ENCODE peak calls at places on chromosomes 12 and 14, in six cellular contexts. One of them, this sample, is unnamed.
A peak's percentile ranks its signal among the peaks of the same experiment; 100 is the strongest.

GRCh38 chr14:24095196-24096068 is 1.3 kb downstream of the PCK2 start:
- DNase-seq in stomach: no peak
- DNase-seq in prostate gland: no peak
- DNase-seq in HCT116: no peak
- DNase-seq in Panc1: no peak
- DNase-seq in transverse colon: peak; percentile 92
- DNase-seq in this sample: peak; percentile 92

GRCh38 chr14:22981090-22982012 is 1.0 kb downstream of the AJUBA start:
- DNase-seq in stomach: no peak
- DNase-seq in transverse colon: no peak
- DNase-seq in prostate gland: no peak
- DNase-seq in HCT116: no peak
- DNase-seq in Panc1: no peak
- DNase-seq in this sample: peak; percentile 80

GRCh38 chr14:96267336-96267735 is 11.3 kb downstream of the BDKRB1 start:
- DNase-seq in stomach: no peak
- DNase-seq in transverse colon: no peak
- DNase-seq in prostate gland: peak; percentile 14
- DNase-seq in HCT116: no peak
- DNase-seq in Panc1: no peak
- DNase-seq in this sample: no peak

GRCh38 chr14:73786942-73787759 is 64.5 kb upstream of the PTGR2 start:
- DNase-seq in stomach: peak; percentile 75
- DNase-seq in prostate gland: peak; percentile 46
- DNase-seq in HCT116: no peak
- DNase-seq in Panc1: no peak
- DNase-seq in transverse colon: peak; percentile 76
- DNase-seq in this sample: peak; percentile 95

GRCh38 chr12:62730649-62731377 is 204.1 kb downstream of the PPM1H start:
- DNase-seq in HCT116: no peak
- DNase-seq in prostate gland: no peak
- DNase-seq in Panc1: no peak
- DNase-seq in transverse colon: no peak
- DNase-seq in stomach: no peak
- DNase-seq in this sample: no peak

GRCh38 chr12:49331360-49332222 is 5.4 kb downstream of the C1QL4 start:
- DNase-seq in Panc1: no peak
- DNase-seq in transverse colon: peak; percentile 72
- DNase-seq in HCT116: peak; percentile 43
- DNase-seq in prostate gland: peak; percentile 87
- DNase-seq in stomach: peak; percentile 73
- DNase-seq in this sample: no peak

GRCh38 chr12:76957306-76957705 is 78.5 kb upstream of the CSRP2 start:
- DNase-seq in stomach: no peak
- DNase-seq in Panc1: no peak
- DNase-seq in prostate gland: no peak
- DNase-seq in HCT116: no peak
- DNase-seq in transverse colon: no peak
- DNase-seq in this sample: no peak

GRCh38 chr12:47222960-47223847 is 143.4 kb upstream of the AMIGO2 start:
- DNase-seq in HCT116: no peak
- DNase-seq in transverse colon: no peak
- DNase-seq in Panc1: no peak
- DNase-seq in stomach: no peak
- DNase-seq in prostate gland: no peak
- DNase-seq in this sample: no peak

GRCh38 chr12:102824218-102824835 is 92.7 kb downstream of the PAH start:
- DNase-seq in HCT116: no peak
- DNase-seq in prostate gland: no peak
- DNase-seq in stomach: no peak
- DNase-seq in transverse colon: no peak
- DNase-seq in Panc1: no peak
- DNase-seq in this sample: peak; percentile 73

GRCh38 chr12:108622425-108622824 is 11.3 kb downstream of the SELPLG start:
- DNase-seq in prostate gland: no peak
- DNase-seq in HCT116: no peak
- DNase-seq in Panc1: no peak
- DNase-seq in stomach: no peak
- DNase-seq in transverse colon: no peak
- DNase-seq in this sample: no peak

GRCh38 chr14:91419044-91419397 is 1.4 kb upstream of the CCDC88C start:
- DNase-seq in HCT116: no peak
- DNase-seq in transverse colon: no peak
- DNase-seq in prostate gland: no peak
- DNase-seq in stomach: peak; percentile 24
- DNase-seq in Panc1: no peak
- DNase-seq in this sample: no peak

GRCh38 chr12:12835378-12836145 is 22.4 kb downstream of the DDX47 start:
- DNase-seq in HCT116: peak; percentile 83
- DNase-seq in stomach: no peak
- DNase-seq in prostate gland: peak; percentile 9
- DNase-seq in transverse colon: no peak
- DNase-seq in Panc1: no peak
- DNase-seq in this sample: no peak

GRCh38 chr12:25023808-25024207 is 74.9 kb upstream of the BCAT1 start:
- DNase-seq in prostate gland: no peak
- DNase-seq in Panc1: no peak
- DNase-seq in HCT116: no peak
- DNase-seq in transverse colon: no peak
- DNase-seq in stomach: no peak
- DNase-seq in this sample: no peak

GRCh38 chr12:86230516-86231146 is 25.6 kb downstream of the MGAT4C start:
- DNase-seq in Panc1: peak; percentile 10
- DNase-seq in transverse colon: no peak
- DNase-seq in HCT116: no peak
- DNase-seq in stomach: no peak
- DNase-seq in prostate gland: no peak
- DNase-seq in this sample: no peak

GRCh38 chr12:1830981-1831930 is 10.9 kb downstream of the LRTM2 start:
- DNase-seq in Panc1: no peak
- DNase-seq in transverse colon: peak; percentile 43
- DNase-seq in stomach: peak; percentile 93
- DNase-seq in prostate gland: peak; percentile 90
- DNase-seq in HCT116: no peak
- DNase-seq in this sample: peak; percentile 74

GRCh38 chr12:25436206-25436912 is 116.7 kb downstream of the LMNTD1 start:
- DNase-seq in stomach: no peak
- DNase-seq in transverse colon: no peak
- DNase-seq in HCT116: peak; percentile 70
- DNase-seq in prostate gland: peak; percentile 22
- DNase-seq in Panc1: peak; percentile 82
- DNase-seq in this sample: no peak

GRCh38 chr12:109648446-109648980 is 65.1 kb upstream of the FAM222A start:
- DNase-seq in stomach: no peak
- DNase-seq in prostate gland: no peak
- DNase-seq in transverse colon: no peak
- DNase-seq in Panc1: no peak
- DNase-seq in HCT116: no peak
- DNase-seq in this sample: peak; percentile 53

GRCh38 chr12:33192226-33192625 is 247.4 kb downstream of the SYT10 start:
- DNase-seq in stomach: no peak
- DNase-seq in HCT116: no peak
- DNase-seq in transverse colon: no peak
- DNase-seq in Panc1: no peak
- DNase-seq in prostate gland: no peak
- DNase-seq in this sample: no peak

GRCh38 chr14:99910337-99911268 is 117.4 kb downstream of the EML1 start:
- DNase-seq in transverse colon: no peak
- DNase-seq in Panc1: peak; percentile 65
- DNase-seq in stomach: no peak
- DNase-seq in prostate gland: no peak
- DNase-seq in HCT116: no peak
- DNase-seq in this sample: no peak

GRCh38 chr12:6540181-6540877 is 6.0 kb downstream of the GAPDH start:
- DNase-seq in Panc1: no peak
- DNase-seq in transverse colon: peak; percentile 96
- DNase-seq in stomach: peak; percentile 78
- DNase-seq in prostate gland: peak; percentile 90
- DNase-seq in HCT116: peak; percentile 67
- DNase-seq in this sample: peak; percentile 92

GRCh38 chr12:6539276-6540134 is 5.2 kb downstream of the GAPDH start:
- DNase-seq in stomach: no peak
- DNase-seq in HCT116: no peak
- DNase-seq in transverse colon: no peak
- DNase-seq in Panc1: no peak
- DNase-seq in prostate gland: no peak
- DNase-seq in this sample: no peak

GRCh38 chr12:6536894-6537579 is 2.7 kb downstream of the GAPDH start:
- DNase-seq in HCT116: no peak
- DNase-seq in stomach: no peak
- DNase-seq in prostate gland: no peak
- DNase-seq in transverse colon: no peak
- DNase-seq in Panc1: no peak
- DNase-seq in this sample: no peak

GRCh38 chr12:6535960-6536847 is 1.9 kb downstream of the GAPDH start:
- DNase-seq in transverse colon: no peak
- DNase-seq in Panc1: no peak
- DNase-seq in stomach: no peak
- DNase-seq in HCT116: no peak
- DNase-seq in prostate gland: no peak
- DNase-seq in this sample: no peak

DNA sequence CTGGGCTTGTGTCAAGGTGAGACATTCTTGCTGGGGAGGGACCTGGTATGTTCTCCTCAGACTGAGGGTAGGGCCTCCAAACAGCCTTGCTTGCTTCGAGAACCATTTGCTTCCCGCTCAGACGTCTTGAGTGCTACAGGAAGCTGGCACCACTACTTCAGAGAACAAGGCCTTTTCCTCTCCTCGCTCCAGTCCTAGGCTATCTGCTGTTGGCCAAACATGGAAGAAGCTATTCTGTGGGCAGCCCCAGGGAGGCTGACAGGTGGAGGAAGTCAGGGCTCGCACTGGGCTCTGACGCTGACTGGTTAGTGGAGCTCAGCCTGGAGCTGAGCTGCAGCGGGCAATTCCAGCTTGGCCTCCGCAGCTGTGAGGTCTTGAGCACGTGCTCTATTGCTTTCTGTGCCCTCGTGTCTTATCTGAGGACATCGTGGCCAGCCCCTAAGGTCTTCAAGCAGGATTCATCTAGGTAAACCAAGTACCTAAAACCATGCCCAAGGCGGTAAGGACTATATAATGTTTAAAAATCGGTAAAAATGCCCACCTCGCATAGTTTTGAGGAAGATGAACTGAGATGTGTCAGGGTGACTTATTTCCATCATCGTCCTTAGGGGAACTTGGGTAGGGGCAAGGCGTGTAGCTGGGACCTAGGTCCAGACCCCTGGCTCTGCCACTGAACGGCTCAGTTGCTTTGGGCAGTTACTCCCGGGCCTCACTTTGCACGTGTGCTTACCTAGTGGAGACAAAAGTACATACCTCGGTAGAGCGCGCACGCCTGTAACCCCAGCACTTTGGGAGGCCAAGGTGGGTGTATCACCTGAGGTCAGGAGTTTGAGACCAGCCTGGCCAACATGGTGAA is 4.3 kb downstream of the GAPDH start:
- DNase-seq in stomach: no peak
- DNase-seq in HCT116: no peak
- DNase-seq in prostate gland: no peak
- DNase-seq in transverse colon: no peak
- DNase-seq in Panc1: no peak
- DNase-seq in this sample: no peak
- H3K27ac ChIP-seq in stomach: peak overlapping the region; percentile 100
- H3K27ac ChIP-seq in HCT116: peak overlapping the region; percentile 84
- H3K27ac ChIP-seq in prostate gland: no peak overlapping the region
- H3K27ac ChIP-seq in transverse colon: peak overlapping the region; percentile 98
- H3K27ac ChIP-seq in Panc1: peak overlapping the region; percentile 61
- H3K27ac ChIP-seq in this sample: peak overlapping the region; percentile 95

GRCh38 chr12:121015825-121016766 is at the start of gene C12orf43:
- DNase-seq in transverse colon: peak; percentile 94
- DNase-seq in stomach: peak; percentile 92
- DNase-seq in prostate gland: peak; percentile 92
- DNase-seq in Panc1: peak; percentile 68
- DNase-seq in HCT116: peak; percentile 84
- DNase-seq in this sample: peak; percentile 96
- TF ChIP-seq POLR2AphosphoS5 in transverse colon: peak; percentile 55
- TF ChIP-seq POLR2AphosphoS5 in stomach: peak; percentile 91
- TF ChIP-seq POLR2AphosphoS5 in prostate gland: peak; percentile 99
- TF ChIP-seq POLR2AphosphoS5 in Panc1: peak; percentile 86
- TF ChIP-seq POLR2AphosphoS5 in HCT116: peak; percentile 92
- TF ChIP-seq POLR2AphosphoS5 in this sample: peak; percentile 79

DNA sequence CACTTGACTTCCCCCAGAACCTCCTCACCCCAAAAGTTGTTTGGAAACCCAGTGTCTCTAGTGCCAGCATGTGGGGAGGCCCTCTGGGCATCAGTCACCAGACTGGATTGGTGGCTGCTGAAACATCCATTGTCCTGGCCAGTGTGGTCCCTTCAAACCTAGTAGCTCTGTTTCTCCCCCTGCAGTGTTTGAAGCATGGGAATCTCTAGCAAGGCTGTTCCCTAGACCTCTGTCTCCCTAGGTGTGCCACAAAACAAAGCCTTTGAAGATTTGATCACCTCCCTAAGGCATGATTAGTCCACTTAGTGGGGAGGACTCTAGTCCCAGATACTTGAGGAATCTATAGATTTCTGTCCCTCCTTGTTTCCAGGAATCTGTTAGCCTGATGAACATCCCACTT is 60.3 kb downstream of the ARF6 start:
- DNase-seq in Panc1: no peak
- DNase-seq in prostate gland: no peak
- DNase-seq in stomach: no peak
- DNase-seq in HCT116: no peak
- DNase-seq in transverse colon: no peak
- DNase-seq in this sample: no peak
- H3K27ac ChIP-seq in Panc1: peak overlapping the region; percentile 88
- H3K27ac ChIP-seq in prostate gland: no peak overlapping the region
- H3K27ac ChIP-seq in stomach: no peak overlapping the region
- H3K27ac ChIP-seq in HCT116: no peak overlapping the region
- H3K27ac ChIP-seq in transverse colon: peak overlapping the region; percentile 80
- H3K27ac ChIP-seq in this sample: no peak overlapping the region

GRCh38 chr14:61524211-61524806 is 171.0 kb upstream of the HIF1A start:
- DNase-seq in HCT116: peak; percentile 71
- DNase-seq in stomach: no peak
- DNase-seq in Panc1: no peak
- DNase-seq in transverse colon: no peak
- DNase-seq in prostate gland: no peak
- DNase-seq in this sample: no peak

GRCh38 chr14:61523751-61524150 is 171.6 kb upstream of the HIF1A start:
- DNase-seq in stomach: no peak
- DNase-seq in Panc1: no peak
- DNase-seq in HCT116: no peak
- DNase-seq in prostate gland: no peak
- DNase-seq in transverse colon: no peak
- DNase-seq in this sample: no peak

GRCh38 chr14:61524936-61525292 is 170.4 kb upstream of the HIF1A start:
- DNase-seq in stomach: no peak
- DNase-seq in Panc1: no peak
- DNase-seq in HCT116: no peak
- DNase-seq in prostate gland: no peak
- DNase-seq in transverse colon: no peak
- DNase-seq in this sample: no peak

GRCh38 chr14:61526405-61527312 is 168.7 kb upstream of the HIF1A start:
- DNase-seq in Panc1: no peak
- DNase-seq in prostate gland: peak; percentile 85
- DNase-seq in HCT116: no peak
- DNase-seq in stomach: peak; percentile 82
- DNase-seq in transverse colon: no peak
- DNase-seq in this sample: peak; percentile 72

GRCh38 chr14:61525293-61526011 is 169.9 kb upstream of the HIF1A start:
- DNase-seq in transverse colon: peak; percentile 38
- DNase-seq in prostate gland: peak; percentile 71
- DNase-seq in HCT116: peak; percentile 97
- DNase-seq in Panc1: no peak
- DNase-seq in stomach: peak; percentile 58
- DNase-seq in this sample: peak; percentile 81
- TF ChIP-seq POLR2AphosphoS5 in transverse colon: no peak
- TF ChIP-seq POLR2AphosphoS5 in prostate gland: peak; percentile 67
- TF ChIP-seq POLR2AphosphoS5 in HCT116: peak; percentile 65
- TF ChIP-seq POLR2AphosphoS5 in Panc1: no peak
- TF ChIP-seq POLR2AphosphoS5 in stomach: peak; percentile 79
- TF ChIP-seq POLR2AphosphoS5 in this sample: no peak